ENCODE peak calls at places on chromosomes 7 and 10, in five cellular contexts. B is H9, C is H1, K is IMR-90, Y is mesenchymal stem cell. E is an unnamed sample.

GRCh38 chr10:43190775-43191174 is 52.5 kb downstream of the CSGALNACT2 start:
- DNase-seq in Y (no peak), K (peak; percentile 72), C (no peak), B (no peak), E (no peak)

GRCh38 chr10:2280713-2281112 is 543.4 kb upstream of the ADARB2 start:
- DNase-seq in B (no peak), Y (no peak), K (no peak), C (no peak), E (peak; percentile 26)

GRCh38 chr10:48444861-48445841 is 138.7 kb downstream of the MAPK8 start:
- DNase-seq in C (peak; percentile 52), B (peak; percentile 61), K (no peak), Y (no peak), E (peak; percentile 54)

GRCh38 chr10:71735709-71736569 is 16.4 kb upstream of the C10orf105 start:
- DNase-seq in B (no peak), K (no peak), C (no peak), Y (no peak), E (no peak)

GRCh38 chr7:34842782-34843181 is 184.8 kb downstream of the NPSR1 start:
- DNase-seq in B (no peak), K (no peak), C (no peak), Y (peak; percentile 3), E (no peak)

GRCh38 chr7:144827581-144828139 is 8.2 kb downstream of the TPK1 start:
- DNase-seq in K (peak; percentile 43), Y (peak; percentile 11), C (no peak), B (no peak), E (peak; percentile 95)

GRCh38 chr7:134320201-134320600 is 3.5 kb upstream of the SLC35B4 start:
- DNase-seq in Y (no peak), B (no peak), K (peak; percentile 47), C (no peak), E (peak; percentile 27)

GRCh38 chr10:101321073-101321472 is 32.9 kb upstream of the BTRC start:
- DNase-seq in Y (no peak), K (no peak), C (no peak), B (no peak), E (no peak)

GRCh38 chr10:89427629-89428028 is 13.3 kb downstream of the IFIT5 start:
- DNase-seq in K (peak; percentile 88), Y (peak; percentile 52), C (no peak), B (no peak), E (no peak)

GRCh38 chr7:80815733-80816132 is 103.1 kb downstream of the SEMA3C start:
- DNase-seq in K (peak; percentile 5), B (no peak), Y (no peak), C (no peak), E (no peak)

GRCh38 chr10:494149-494542 is 195.3 kb downstream of the DIP2C start:
- DNase-seq in C (no peak), B (no peak), Y (no peak), K (no peak), E (no peak)

GRCh38 chr7:12436896-12437535 is 33.4 kb upstream of the VWDE start:
- DNase-seq in K (peak; percentile 68), C (no peak), Y (no peak), B (peak; percentile 54), E (peak; percentile 27)

GRCh38 chr7:16644624-16644986 is 949 bp downstream of the ANKMY2 start:
- DNase-seq in B (no peak), K (peak; percentile 47), C (no peak), Y (peak; percentile 73), E (no peak)

GRCh38 chr7:21771906-21772610 is 173.6 kb downstream of the CDCA7L start:
- DNase-seq in B (peak; percentile 64), Y (no peak), K (no peak), C (no peak), E (peak; percentile 96)

GRCh38 chr7:127409629-127410028 is 17.1 kb upstream of the ZNF800 start:
- DNase-seq in C (no peak), B (no peak), Y (no peak), K (no peak), E (peak; percentile 31)

GRCh38 chr10:79137404-79137803 is 68.6 kb downstream of the ZMIZ1 start:
- DNase-seq in Y (no peak), B (no peak), C (no peak), K (no peak), E (no peak)

GRCh38 chr10:72308320-72308987 is 34.7 kb downstream of the DDIT4 start:
- DNase-seq in K (peak; percentile 85), Y (peak; percentile 93), B (no peak), C (no peak), E (no peak)

GRCh38 chr7:88041583-88041982 is 107.5 kb downstream of the ADAM22 start:
- DNase-seq in C (no peak), Y (no peak), K (no peak), B (no peak), E (no peak)

GRCh38 chr7:10889266-10889898 is 84.3 kb upstream of the PHF14 start:
- DNase-seq in B (peak; percentile 47), C (no peak), Y (peak; percentile 55), K (peak; percentile 51), E (peak; percentile 64)

GRCh38 chr10:28317735-28318134 is 14.9 kb upstream of the MPP7 start:
- DNase-seq in B (no peak), Y (no peak), C (no peak), K (no peak), E (no peak)

GRCh38 chr10:122132331-122132755 is 138.8 kb upstream of the BTBD16 start:
- DNase-seq in Y (no peak), C (peak; percentile 74), B (peak; percentile 74), K (no peak), E (peak; percentile 82)

GRCh38 chr10:17155821-17156220 is 26.2 kb upstream of the CUBN start:
- DNase-seq in C (no peak), K (no peak), B (no peak), Y (no peak), E (no peak)

GRCh38 chr10:74419491-74420466 is 268.8 kb downstream of the ADK start:
- DNase-seq in B (no peak), Y (peak; percentile 20), C (no peak), K (peak; percentile 19), E (peak; percentile 53)

GRCh38 chr7:151867912-151868804 is 8.8 kb downstream of the PRKAG2 start:
- DNase-seq in K (no peak), C (no peak), Y (no peak), B (no peak), E (no peak)

GRCh38 chr10:58511765-58512469 is 755 bp upstream of the BICC1 start:
- DNase-seq in Y (no peak), C (peak; percentile 49), K (peak; percentile 43), B (peak; percentile 34), E (peak; percentile 5)

GRCh38 chr7:36985866-36986402 is 261.6 kb upstream of the AOAH start:
- DNase-seq in B (no peak), Y (no peak), K (no peak), C (no peak), E (no peak)

GRCh38 chr10:109956454-109957091 is 33.3 kb upstream of the XPNPEP1 start:
- DNase-seq in K (peak; percentile 52), B (peak; percentile 53), C (no peak), Y (peak; percentile 53), E (peak; percentile 90)

GRCh38 chr7:92563345-92563744 is 26.8 kb downstream of the FAM133B start:
- DNase-seq in K (no peak), B (no peak), Y (no peak), C (no peak), E (peak; percentile 69)
- H3K9ac ChIP-seq in K (no peak overlapping the region), B (no peak overlapping the region), Y (no peak overlapping the region), C (no peak overlapping the region), E (no peak overlapping the region)

GRCh38 chr10:126917975-126918908 is 13.0 kb downstream of the DOCK1 start:
- DNase-seq in K (no peak), Y (no peak), B (no peak), C (no peak), E (no peak)
- H3K18ac ChIP-seq in K (no peak overlapping the region), Y (no peak overlapping the region), B (no peak overlapping the region), C (no peak overlapping the region), E (no peak overlapping the region)

GRCh38 chr7:15323545-15323944 is 238.3 kb downstream of the AGMO start:
- DNase-seq in C (no peak), K (no peak), B (no peak), Y (no peak), E (no peak)
- H3K9ac ChIP-seq in C (no peak overlapping the region), K (no peak overlapping the region), B (no peak overlapping the region), Y (peak overlapping the region; percentile 42), E (no peak overlapping the region)

GRCh38 chr7:5396542-5396941 is 27.1 kb downstream of the TNRC18 start:
- DNase-seq in K (no peak), Y (peak; percentile 28), C (no peak), B (no peak), E (no peak)

GRCh38 chr7:5395246-5395645 is 28.4 kb downstream of the TNRC18 start:
- DNase-seq in Y (no peak), B (no peak), C (no peak), K (no peak), E (no peak)

GRCh38 chr7:5393748-5394147 is 29.9 kb downstream of the TNRC18 start:
- DNase-seq in B (no peak), K (no peak), Y (no peak), C (no peak), E (no peak)

GRCh38 chr7:5393328-5393727 is 30.3 kb downstream of the TNRC18 start:
- DNase-seq in B (no peak), C (no peak), K (no peak), Y (no peak), E (no peak)

GRCh38 chr7:5394264-5395105 is 29.1 kb downstream of the TNRC18 start:
- DNase-seq in Y (no peak), B (no peak), C (no peak), K (no peak), E (no peak)
- H3K18ac ChIP-seq in Y (no peak overlapping the region), B (no peak overlapping the region), C (no peak overlapping the region), K (no peak overlapping the region), E (no peak overlapping the region)

GRCh38 chr7:41431671-41432070 is 271.2 kb downstream of the INHBA start:
- DNase-seq in C (no peak), B (no peak), Y (no peak), K (no peak), E (no peak)

GRCh38 chr7:41438919-41439882 is 263.7 kb downstream of the INHBA start:
- DNase-seq in Y (no peak), B (no peak), K (no peak), C (no peak), E (peak; percentile 94)

GRCh38 chr7:41437257-41438196 is 265.4 kb downstream of the INHBA start:
- DNase-seq in C (no peak), Y (no peak), B (no peak), K (no peak), E (no peak)

DNA sequence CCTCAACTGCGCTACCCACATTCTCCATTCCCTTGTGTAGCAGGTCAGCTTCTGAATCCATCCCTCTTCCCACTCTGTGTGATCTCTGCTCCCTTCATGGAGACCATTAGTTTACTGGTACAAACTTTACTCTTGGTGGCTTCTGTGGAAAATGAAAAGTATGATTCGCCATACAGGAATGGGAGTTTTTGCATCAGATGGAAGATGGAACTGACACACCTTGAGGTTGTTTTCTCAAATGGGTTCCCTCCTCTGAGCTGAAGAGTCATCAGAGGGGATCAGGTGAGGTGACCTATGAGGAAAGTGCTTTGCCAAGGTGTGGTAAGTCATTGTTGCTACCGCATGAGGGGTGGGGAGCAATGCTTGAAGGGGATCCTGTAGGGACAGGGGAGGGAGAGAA is 266.8 kb downstream of the INHBA start:
- DNase-seq in Y (no peak), C (no peak), K (no peak), B (no peak), E (no peak)
- H3K9ac ChIP-seq in Y (no peak overlapping the region), C (no peak overlapping the region), K (no peak overlapping the region), B (no peak overlapping the region), E (no peak overlapping the region)

E was measured in mesendoderm.